ENCODE peak calls at places on chromosomes 13 and 19, in ten cellular contexts. U is foreskin fibroblast; J is NCI-H524 treated with DMSO at 0.1 percent for 48 hours; N is H54; W is stimulated activated CD4-positive, alpha-beta T cell treated with anti-CD3 and anti-CD28 coated beads, Interleukin-15, amount 100 ng/mL, for 48 hours; S is GDM1; K is cardiac fibroblast; O is natural killer cell; H is NCI-H446; I is iPS DF 19.7. Z is an unnamed sample.

GRCh38 chr13:50227356-50227755 is 212.1 kb downstream of the KCNRG start:
- DNase-seq in U (no peak), J (no peak), N (no peak), W (no peak), S (no peak), K (no peak), O (no peak), H (no peak), I (no peak), Z (no peak)

GRCh38 chr13:44803390-44803789 is 185.9 kb downstream of the NUFIP1 start:
- DNase-seq in U (no peak), J (no peak), N (no peak), W (no peak), S (no peak), K (no peak), O (no peak), H (no peak), I (no peak), Z (no peak)

GRCh38 chr19:7528522-7529245 is 6.3 kb downstream of the MCOLN1 start:
- DNase-seq in U (no peak), J (no peak), N (no peak), W (no peak), S (no peak), K (no peak), O (no peak), H (no peak), I (no peak), Z (no peak)

GRCh38 chr19:39557791-39558622 is 18.0 kb upstream of the EID2 start:
- DNase-seq in U (peak; percentile 17), J (no peak), N (no peak), W (no peak), S (no peak), K (no peak), O (no peak), H (no peak), I (no peak), Z (no peak)

GRCh38 chr19:40803857-40804782 is 5.1 kb downstream of the EGLN2 start:
- DNase-seq in U (no peak), J (no peak), N (no peak), W (peak; percentile 44), S (peak; percentile 35), K (no peak), O (no peak), H (no peak), I (no peak), Z (no peak)

GRCh38 chr13:64453831-64454230 is 2776.3 kb downstream of the PCDH9 start:
- DNase-seq in U (peak; percentile 48), J (peak; percentile 47), N (no peak), W (no peak), S (no peak), K (peak; percentile 16), O (no peak), H (no peak), I (no peak), Z (no peak)

GRCh38 chr19:16380314-16380695 is 55.7 kb downstream of the KLF2 start:
- DNase-seq in U (no peak), J (no peak), N (no peak), W (no peak), S (no peak), K (no peak), O (no peak), H (no peak), I (no peak), Z (no peak)

GRCh38 chr19:36128392-36128736 is 11.5 kb upstream of the CAPNS1 start:
- DNase-seq in U (no peak), J (no peak), N (no peak), W (no peak), S (peak; percentile 49), K (no peak), O (no peak), H (no peak), I (no peak), Z (peak; percentile 38)

GRCh38 chr19:46408611-46409039 is 4.7 kb downstream of the CCDC8 start:
- DNase-seq in U (peak; percentile 86), J (no peak), N (no peak), W (no peak), S (no peak), K (peak; percentile 70), O (no peak), H (no peak), I (no peak), Z (no peak)